ENCODE peak calls at places on chromosome 19, in four cellular contexts. N, Y, D and V are unnamed samples.

GRCh38 chr19:8681345-8682021 is 17.1 kb downstream of the ACTL9 start:
- DNase-seq in N (no peak), Y (no peak), D (no peak), V (no peak)

GRCh38 chr19:45879055-45879454 is 6.9 kb downstream of the IRF2BP1 start:
- DNase-seq in N (no peak), Y (no peak), D (no peak), V (peak; percentile 38)

GRCh38 chr19:11856568-11857264 is 8.2 kb downstream of the ZNF439 start:
- DNase-seq in N (no peak), Y (no peak), D (no peak), V (no peak)

GRCh38 chr19:49690656-49691242 is at the start of gene CPT1C:
- DNase-seq in N (peak; percentile 93), Y (peak; percentile 94), D (no peak), V (peak; percentile 96)

GRCh38 chr19:16496613-16496983 is 404 bp downstream of the C19orf44 start:
- DNase-seq in N (no peak), Y (peak; percentile 48), D (no peak), V (no peak)

GRCh38 chr19:13487985-13488384 is 18.3 kb downstream of the CACNA1A start:
- DNase-seq in N (no peak), Y (no peak), D (no peak), V (no peak)

GRCh38 chr19:7916908-7917291 is 2.3 kb downstream of the TGFBR3L start:
- DNase-seq in N (no peak), Y (no peak), D (no peak), V (no peak)

GRCh38 chr19:10888421-10888866 is 17.1 kb downstream of the CARM1 start:
- DNase-seq in N (peak; percentile 69), Y (no peak), D (no peak), V (peak; percentile 72)

GRCh38 chr19:55116232-55117062 is 990 bp downstream of the PPP1R12C start:
- DNase-seq in N (no peak), Y (peak; percentile 59), D (peak; percentile 50), V (peak; percentile 86)

GRCh38 chr19:40754611-40755247 is 3.7 kb downstream of the SNRPA start:
- DNase-seq in N (no peak), Y (no peak), D (no peak), V (no peak)

GRCh38 chr19:48874309-48875135 is 2.3 kb downstream of the PPP1R15A start:
- DNase-seq in N (no peak), Y (no peak), D (peak; percentile 52), V (no peak)

GRCh38 chr19:34364830-34365462 is at the start of gene GPI:
- DNase-seq in N (peak; percentile 69), Y (peak; percentile 83), D (peak; percentile 82), V (peak; percentile 94)

GRCh38 chr19:8367327-8368001 is 3.5 kb downstream of the ANGPTL4 start:
- DNase-seq in N (peak; percentile 74), Y (peak; percentile 61), D (peak; percentile 49), V (peak; percentile 95)

GRCh38 chr19:48458016-48458415 is 2.6 kb downstream of the KCNJ14 start:
- DNase-seq in N (no peak), Y (no peak), D (no peak), V (no peak)

GRCh38 chr19:38304866-38305429 is 897 bp downstream of the C19orf33 start:
- DNase-seq in N (peak; percentile 90), Y (peak; percentile 85), D (peak; percentile 97), V (peak; percentile 58)

GRCh38 chr19:54448774-54449700 is at the start of gene LENG8:
- DNase-seq in N (peak; percentile 92), Y (peak; percentile 92), D (peak; percentile 95), V (peak; percentile 96)

GRCh38 chr19:3818479-3818878 is 32.3 kb upstream of the MATK start:
- DNase-seq in N (no peak), Y (no peak), D (no peak), V (no peak)

GRCh38 chr19:4360641-4361151 is 17.3 kb downstream of the MPND start:
- DNase-seq in N (no peak), Y (no peak), D (no peak), V (no peak)

GRCh38 chr19:6020166-6020967 is 42.4 kb upstream of the RANBP3 start:
- DNase-seq in N (no peak), Y (no peak), D (no peak), V (peak; percentile 8)

GRCh38 chr19:44648536-44649370 is 5.0 kb downstream of the PVR start:
- DNase-seq in N (no peak), Y (no peak), D (no peak), V (no peak)

GRCh38 chr19:16404396-16404795 is 67.4 kb downstream of the EPS15L1 start:
- DNase-seq in N (no peak), Y (no peak), D (no peak), V (no peak)

GRCh38 chr19:57068921-57069697 is 50.7 kb upstream of the USP29 start:
- DNase-seq in N (peak; percentile 14), Y (peak; percentile 47), D (peak; percentile 10), V (peak; percentile 45)

GRCh38 chr19:42233106-42233505 is 9.3 kb downstream of the GSK3A start:
- DNase-seq in N (no peak), Y (no peak), D (peak; percentile 60), V (no peak)

GRCh38 chr19:12064266-12065099 is at the start of gene ZNF844:
- DNase-seq in N (peak; percentile 98), Y (peak; percentile 99), D (peak; percentile 81), V (peak; percentile 97)

GRCh38 chr19:8017808-8018207 is 12.4 kb upstream of the ELAVL1 start:
- DNase-seq in N (no peak), Y (no peak), D (peak; percentile 57), V (no peak)

GRCh38 chr19:48351341-48351752 is 12.4 kb downstream of the TMEM143 start:
- DNase-seq in N (peak; percentile 90), Y (peak; percentile 97), D (peak; percentile 84), V (peak; percentile 86)

GRCh38 chr19:17389288-17389687 is 4.7 kb downstream of the CCDC194 start:
- DNase-seq in N (no peak), Y (no peak), D (no peak), V (no peak)

GRCh38 chr19:55070755-55071502 is 4.7 kb upstream of the EPS8L1 start:
- DNase-seq in N (no peak), Y (no peak), D (no peak), V (no peak)

GRCh38 chr19:47619763-47620162 is 10.8 kb downstream of the BICRA start:
- DNase-seq in N (peak; percentile 54), Y (no peak), D (peak; percentile 19), V (no peak)

GRCh38 chr19:4154571-4155312 is 1.3 kb downstream of the CREB3L3 start:
- DNase-seq in N (no peak), Y (no peak), D (no peak), V (no peak)

GRCh38 chr19:48842744-48843162 is 6.5 kb upstream of the HSD17B14 start:
- DNase-seq in N (peak; percentile 71), Y (peak; percentile 75), D (peak; percentile 63), V (peak; percentile 80)

GRCh38 chr19:48751835-48752510 is 468 bp downstream of the FUT1 start:
- DNase-seq in N (no peak), Y (no peak), D (no peak), V (no peak)

GRCh38 chr19:44856438-44857083 is 10.5 kb downstream of the NECTIN2 start:
- DNase-seq in N (no peak), Y (no peak), D (peak; percentile 32), V (no peak)

GRCh38 chr19:43774103-43774939 is 6.5 kb downstream of the KCNN4 start:
- DNase-seq in N (peak; percentile 92), Y (peak; percentile 84), D (peak; percentile 96), V (peak; percentile 87)

GRCh38 chr19:12763100-12763499 is 11.5 kb downstream of the BEST2 start:
- DNase-seq in N (no peak), Y (no peak), D (no peak), V (peak; percentile 11)

GRCh38 chr19:29499261-29499920 is 26.4 kb upstream of the VSTM2B start:
- DNase-seq in N (no peak), Y (no peak), D (no peak), V (no peak)
- TF ChIP-seq TEAD4 in N (no peak), Y (no peak), D (no peak), V (no peak)

GRCh38 chr19:50794778-50795664 is 4.8 kb downstream of the ACP4 start:
- DNase-seq in N (peak; percentile 36), Y (peak; percentile 79), D (peak; percentile 64), V (peak; percentile 57)
- TF ChIP-seq TEAD4 in N (no peak), Y (no peak), D (no peak), V (no peak)

GRCh38 chr19:1401138-1401888 is at the start of gene GAMT:
- DNase-seq in N (peak; percentile 51), Y (no peak), D (peak; percentile 89), V (peak; percentile 98)
- TF ChIP-seq TEAD4 in N (no peak), Y (no peak), D (no peak), V (no peak)

DNA sequence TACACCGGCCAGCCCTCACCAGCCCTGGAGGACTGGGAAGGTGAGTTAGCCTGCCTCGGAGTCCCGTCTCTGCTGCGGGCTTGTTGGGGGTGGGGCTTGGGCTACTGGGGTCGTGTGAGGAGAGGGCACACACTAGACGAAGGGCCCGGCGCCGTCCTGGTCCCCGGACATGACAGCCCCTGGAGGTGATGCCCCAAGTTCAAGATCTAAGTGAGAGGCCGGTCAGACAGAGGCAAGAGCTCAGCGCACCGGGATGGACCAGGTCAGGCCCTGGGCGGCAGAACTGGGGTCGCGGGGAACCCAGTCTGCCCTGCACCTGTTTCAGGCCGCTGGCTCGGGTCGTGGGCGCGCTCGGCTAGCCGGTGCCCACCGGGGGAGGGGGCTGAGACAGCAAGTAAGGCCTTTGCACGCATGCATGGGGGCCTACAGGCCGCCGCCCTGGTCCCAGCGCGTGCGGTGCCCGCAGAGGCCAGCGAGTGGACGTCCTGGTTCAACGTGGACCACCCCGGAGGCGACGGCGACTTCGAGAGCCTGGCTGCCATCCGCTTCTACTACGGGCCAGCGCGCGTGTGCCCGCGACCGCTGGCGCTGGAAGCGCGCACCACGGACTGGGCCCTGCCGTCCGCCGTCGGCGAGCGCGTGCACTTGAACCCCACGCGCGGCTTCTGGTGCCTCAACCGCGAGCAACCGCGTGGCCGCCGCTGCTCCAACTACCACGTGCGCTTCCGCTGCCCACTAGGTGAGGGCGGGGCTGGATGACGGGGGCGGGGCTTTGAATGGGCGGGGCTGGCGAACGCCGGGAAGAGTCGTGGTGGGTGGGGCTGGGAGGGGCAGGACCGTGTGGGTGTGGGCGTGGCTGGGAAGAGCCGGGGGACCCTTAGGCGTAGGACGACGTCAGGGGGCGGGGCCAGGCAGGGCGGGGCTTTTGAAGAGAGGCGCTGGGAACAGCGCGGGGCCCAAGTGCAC is 2.0 kb downstream of the CILP2 start:
- DNase-seq in N (peak; percentile 98), Y (peak; percentile 94), D (peak; percentile 96), V (peak; percentile 93)
- TF ChIP-seq TEAD4 in N (no peak), Y (no peak), D (no peak), V (no peak)

GRCh38 chr19:591099-591958 is 1.6 kb downstream of the HCN2 start:
- DNase-seq in N (peak; percentile 52), Y (peak; percentile 82), D (peak; percentile 67), V (no peak)

GRCh38 chr19:592101-592500 is 2.4 kb downstream of the HCN2 start:
- DNase-seq in N (no peak), Y (no peak), D (no peak), V (no peak)

GRCh38 chr19:589693-590395 is at the start of gene HCN2:
- DNase-seq in N (no peak), Y (no peak), D (peak; percentile 81), V (peak; percentile 89)

GRCh38 chr19:590396-590745 is 690 bp downstream of the HCN2 start:
- DNase-seq in N (no peak), Y (no peak), D (no peak), V (peak; percentile 68)

GRCh38 chr19:590750-591098 is 1.0 kb downstream of the HCN2 start:
- DNase-seq in N (no peak), Y (no peak), D (no peak), V (no peak)
- TF ChIP-seq TEAD4 in N (no peak), Y (no peak), D (no peak), V (no peak)